ENCODE peak calls at places on chromosomes 6 and 20, in eight cellular contexts. U is left ventricle myocardium inferior, J is uterus, I is neural progenitor cell, X is brain microvascular endothelial cell, C is fibroblast of pulmonary artery, A is endothelial cell, B is AG10803. F is an unnamed sample.

GRCh38 chr6:96631248-96631647 is 68.3 kb downstream of the FHL5 start:
- DNase-seq in U (no peak), J (no peak), I (no peak), X (peak), C (peak), A (no peak), B (no peak), F (no peak)

GRCh38 chr20:62652051-62652893 is 10.0 kb downstream of the SLCO4A1 start:
- DNase-seq in U (peak), J (peak), I (peak), X (peak), C (peak), A (peak), B (peak), F (peak)

GRCh38 chr6:41442800-41443501 is 103.2 kb upstream of the FOXP4 start:
- DNase-seq in U (peak), J (peak), I (peak), X (no peak), C (peak), A (peak), B (peak), F (no peak)

GRCh38 chr6:6840831-6841263 is 252.3 kb downstream of the LY86 start:
- DNase-seq in U (no peak), J (no peak), I (no peak), X (no peak), C (no peak), A (no peak), B (no peak), F (no peak)

GRCh38 chr6:142839686-142840040 is 105.3 kb downstream of the HIVEP2 start:
- DNase-seq in U (no peak), J (no peak), I (no peak), X (no peak), C (no peak), A (no peak), B (no peak), F (peak)

GRCh38 chr6:15194453-15194852 is 51.4 kb upstream of the JARID2 start:
- DNase-seq in U (no peak), J (no peak), I (no peak), X (no peak), C (no peak), A (no peak), B (no peak), F (no peak)

GRCh38 chr20:23115823-23116222 is 29.7 kb upstream of the CD93 start:
- DNase-seq in U (no peak), J (no peak), I (no peak), X (no peak), C (peak), A (no peak), B (peak), F (peak)

GRCh38 chr6:16239798-16240123 is 1.4 kb downstream of the GMPR start:
- DNase-seq in U (no peak), J (no peak), I (peak), X (no peak), C (no peak), A (no peak), B (peak), F (no peak)

GRCh38 chr20:6583134-6583738 is 184.2 kb upstream of the BMP2 start:
- DNase-seq in U (peak), J (peak), I (peak), X (peak), C (peak), A (peak), B (peak), F (no peak)

GRCh38 chr6:117344444-117345291 is 79.3 kb downstream of the VGLL2 start:
- DNase-seq in U (no peak), J (no peak), I (no peak), X (no peak), C (no peak), A (no peak), B (no peak), F (no peak)

GRCh38 chr6:117351521-117351920 is 74.2 kb downstream of the ROS1 start:
- DNase-seq in U (no peak), J (no peak), I (no peak), X (no peak), C (no peak), A (no peak), B (no peak), F (no peak)

GRCh38 chr6:117345292-117345610 is 79.9 kb downstream of the VGLL2 start:
- DNase-seq in U (no peak), J (no peak), I (no peak), X (no peak), C (no peak), A (no peak), B (no peak), F (no peak)

GRCh38 chr6:117346142-117346930 is 79.4 kb downstream of the ROS1 start:
- DNase-seq in U (no peak), J (no peak), I (peak), X (no peak), C (peak), A (no peak), B (peak), F (peak)
- TF ChIP-seq CTCF in U (peak), J (no peak), I (peak), X (no peak), C (peak), A (peak), B (peak), F (peak)

GRCh38 chr6:156175433-156175832 is 601.7 kb upstream of the ARID1B start:
- DNase-seq in U (no peak), J (no peak), I (no peak), X (no peak), C (no peak), A (no peak), B (no peak), F (no peak)

GRCh38 chr6:156174026-156174880 is 602.9 kb upstream of the ARID1B start:
- DNase-seq in U (no peak), J (no peak), I (no peak), X (no peak), C (no peak), A (no peak), B (no peak), F (no peak)

GRCh38 chr6:156175971-156176421 is 601.2 kb upstream of the ARID1B start:
- DNase-seq in U (peak), J (peak), I (peak), X (no peak), C (no peak), A (peak), B (no peak), F (no peak)
- TF ChIP-seq CTCF in U (peak), J (no peak), I (peak), X (peak), C (no peak), A (peak), B (no peak), F (no peak)

DNA sequence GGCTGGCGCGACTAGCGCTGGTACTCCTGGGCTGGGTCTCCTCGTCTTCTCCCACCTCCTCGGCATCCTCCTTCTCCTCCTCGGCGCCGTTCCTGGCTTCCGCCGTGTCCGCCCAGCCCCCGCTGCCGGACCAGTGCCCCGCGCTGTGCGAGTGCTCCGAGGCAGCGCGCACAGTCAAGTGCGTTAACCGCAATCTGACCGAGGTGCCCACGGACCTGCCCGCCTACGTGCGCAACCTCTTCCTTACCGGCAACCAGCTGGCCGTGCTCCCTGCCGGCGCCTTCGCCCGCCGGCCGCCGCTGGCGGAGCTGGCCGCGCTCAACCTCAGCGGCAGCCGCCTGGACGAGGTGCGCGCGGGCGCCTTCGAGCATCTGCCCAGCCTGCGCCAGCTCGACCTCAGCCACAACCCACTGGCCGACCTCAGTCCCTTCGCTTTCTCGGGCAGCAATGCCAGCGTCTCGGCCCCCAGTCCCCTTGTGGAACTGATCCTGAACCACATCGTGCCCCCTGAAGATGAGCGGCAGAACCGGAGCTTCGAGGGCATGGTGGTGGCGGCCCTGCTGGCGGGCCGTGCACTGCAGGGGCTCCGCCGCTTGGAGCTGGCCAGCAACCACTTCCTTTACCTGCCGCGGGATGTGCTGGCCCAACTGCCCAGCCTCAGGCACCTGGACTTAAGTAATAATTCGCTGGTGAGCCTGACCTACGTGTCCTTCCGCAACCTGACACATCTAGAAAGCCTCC is 1.6 kb downstream of the TPBG start:
- DNase-seq in U (no peak), J (peak), I (peak), X (peak), C (peak), A (peak), B (peak), F (peak)
- TF ChIP-seq CTCF in U (no peak), J (no peak), I (peak), X (peak), C (peak), A (peak), B (peak), F (no peak)

GRCh38 chr6:112188906-112189305 is 65.5 kb downstream of the LAMA4 start:
- DNase-seq in U (no peak), J (peak), I (no peak), X (peak), C (no peak), A (no peak), B (peak), F (peak)

GRCh38 chr6:112187736-112188135 is 66.6 kb downstream of the LAMA4 start:
- DNase-seq in U (no peak), J (no peak), I (no peak), X (no peak), C (no peak), A (no peak), B (no peak), F (no peak)

GRCh38 chr6:112183271-112183671 is 71.1 kb downstream of the LAMA4 start:
- DNase-seq in U (no peak), J (no peak), I (no peak), X (no peak), C (peak), A (no peak), B (peak), F (peak)

GRCh38 chr6:112181130-112181529 is 73.2 kb downstream of the LAMA4 start:
- DNase-seq in U (no peak), J (no peak), I (no peak), X (no peak), C (no peak), A (no peak), B (no peak), F (no peak)

GRCh38 chr6:112184996-112185395 is 69.4 kb downstream of the LAMA4 start:
- DNase-seq in U (no peak), J (no peak), I (peak), X (no peak), C (no peak), A (no peak), B (no peak), F (no peak)
- TF ChIP-seq CTCF in U (no peak), J (no peak), I (no peak), X (no peak), C (no peak), A (no peak), B (no peak), F (no peak)

GRCh38 chr6:10532392-10532791 is 11.2 kb downstream of the GCNT2 start:
- DNase-seq in U (no peak), J (no peak), I (no peak), X (no peak), C (no peak), A (no peak), B (no peak), F (no peak)

GRCh38 chr6:10535198-10535597 is 14.0 kb downstream of the GCNT2 start:
- DNase-seq in U (no peak), J (no peak), I (no peak), X (no peak), C (no peak), A (no peak), B (no peak), F (no peak)

GRCh38 chr6:10531513-10531912 is 10.4 kb downstream of the GCNT2 start:
- DNase-seq in U (no peak), J (no peak), I (no peak), X (no peak), C (no peak), A (no peak), B (no peak), F (no peak)

GRCh38 chr6:10531942-10532341 is 10.8 kb downstream of the GCNT2 start:
- DNase-seq in U (no peak), J (no peak), I (no peak), X (no peak), C (no peak), A (no peak), B (no peak), F (no peak)

DNA sequence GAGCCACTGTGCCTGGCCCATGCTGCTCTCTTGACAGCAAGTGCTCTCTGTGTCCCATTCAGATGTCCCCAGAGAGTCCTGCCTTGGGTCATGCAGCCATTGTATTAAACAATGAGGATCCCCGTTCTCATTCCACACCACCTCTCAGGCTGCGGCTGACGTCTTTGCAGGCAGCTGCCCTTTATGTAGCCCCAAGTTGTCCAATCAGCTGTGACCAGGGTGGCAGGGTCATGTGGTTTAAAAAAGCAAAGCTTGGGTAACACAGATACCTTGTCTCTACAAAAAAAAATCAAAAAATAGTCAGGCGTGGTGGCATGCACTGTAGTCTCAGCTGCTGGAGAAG is 13.2 kb downstream of the GCNT2 start:
- DNase-seq in U (no peak), J (no peak), I (peak), X (no peak), C (no peak), A (no peak), B (no peak), F (no peak)
- TF ChIP-seq CTCF in U (no peak), J (no peak), I (no peak), X (no peak), C (no peak), A (no peak), B (no peak), F (no peak)

GRCh38 chr20:39676857-39677351 is 714.8 kb downstream of the DHX35 start:
- DNase-seq in U (no peak), J (no peak), I (peak), X (no peak), C (peak), A (no peak), B (peak), F (no peak)
- TF ChIP-seq CTCF in U (no peak), J (no peak), I (peak), X (no peak), C (peak), A (peak), B (peak), F (no peak)

GRCh38 chr6:162907876-162908481 is 180.2 kb downstream of the PACRG start:
- DNase-seq in U (no peak), J (no peak), I (peak), X (peak), C (peak), A (no peak), B (peak), F (peak)
- TF ChIP-seq CTCF in U (peak), J (no peak), I (peak), X (peak), C (peak), A (peak), B (peak), F (peak)

GRCh38 chr20:43949741-43950618 is 35.3 kb downstream of the TOX2 start:
- DNase-seq in U (peak), J (no peak), I (no peak), X (peak), C (no peak), A (no peak), B (no peak), F (no peak)
- TF ChIP-seq CTCF in U (no peak), J (no peak), I (no peak), X (no peak), C (no peak), A (no peak), B (no peak), F (no peak)

GRCh38 chr20:31933698-31934097 is 18.1 kb downstream of the PDRG1 start:
- DNase-seq in U (no peak), J (no peak), I (no peak), X (no peak), C (no peak), A (no peak), B (no peak), F (no peak)

GRCh38 chr20:31936430-31936829 is 15.4 kb downstream of the PDRG1 start:
- DNase-seq in U (no peak), J (no peak), I (no peak), X (no peak), C (no peak), A (no peak), B (no peak), F (no peak)

GRCh38 chr20:31934491-31934890 is 17.4 kb downstream of the PDRG1 start:
- DNase-seq in U (no peak), J (no peak), I (no peak), X (no peak), C (no peak), A (no peak), B (no peak), F (no peak)

GRCh38 chr20:31937820-31938219 is 14.0 kb downstream of the PDRG1 start:
- DNase-seq in U (no peak), J (no peak), I (no peak), X (no peak), C (no peak), A (no peak), B (no peak), F (no peak)

DNA sequence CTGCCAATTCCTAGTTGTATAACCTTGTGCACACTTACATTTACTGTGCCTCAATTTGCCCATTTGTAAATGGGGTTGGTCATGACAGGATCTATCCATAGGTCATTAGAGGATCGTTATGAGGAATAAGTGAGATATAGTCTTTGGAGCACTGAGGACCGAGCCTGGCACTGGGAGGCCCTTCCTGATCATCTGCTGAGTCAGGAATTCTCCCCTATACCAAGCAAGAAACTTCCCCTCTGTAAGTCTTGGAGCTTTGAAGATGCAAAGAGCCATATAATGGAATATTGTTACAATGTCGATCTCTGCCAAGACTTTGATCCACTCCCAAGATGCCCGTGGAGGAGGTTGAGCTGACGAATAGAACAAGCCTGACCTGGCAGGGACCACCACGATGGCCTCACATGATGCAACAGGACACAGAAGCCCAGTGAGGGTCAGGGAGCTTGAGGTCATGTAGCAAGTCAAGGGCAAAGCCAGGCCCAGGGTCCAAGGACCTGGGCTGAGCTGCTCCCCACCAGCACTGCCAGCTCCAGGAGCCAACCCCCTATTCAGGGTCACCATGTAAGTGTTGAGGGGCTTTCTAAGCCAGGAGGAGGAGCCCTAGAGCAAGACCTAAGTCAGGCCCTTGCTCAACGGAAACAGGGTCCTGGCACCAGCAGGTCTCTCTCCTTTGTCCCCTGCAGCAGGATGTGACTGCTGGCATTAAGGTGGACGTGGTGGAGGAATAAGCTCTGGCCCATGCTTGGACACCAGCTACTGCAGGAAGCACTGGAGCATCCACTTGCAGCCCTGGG is 16.7 kb downstream of the PDRG1 start:
- DNase-seq in U (no peak), J (no peak), I (peak), X (no peak), C (no peak), A (peak), B (no peak), F (no peak)
- TF ChIP-seq CTCF in U (no peak), J (no peak), I (peak), X (no peak), C (no peak), A (no peak), B (no peak), F (no peak)